ENCODE peak calls at places on chromosomes 12 and 14, in four cellular contexts. One of them, this sample, is unnamed.

GRCh38 chr12:69553626-69554248 is 31.5 kb upstream of the CCT2 start:
- DNase-seq in fibroblast of lung: peak; percentile 77
- DNase-seq in heart right ventricle: no peak
- DNase-seq in iPS DF 6.9: no peak
- DNase-seq in this sample: no peak

GRCh38 chr12:110578522-110579238 is 4.4 kb downstream of the PPTC7 start:
- DNase-seq in fibroblast of lung: no peak
- DNase-seq in heart right ventricle: no peak
- DNase-seq in iPS DF 6.9: no peak
- DNase-seq in this sample: no peak

GRCh38 chr14:33655421-33655820 is 295.5 kb downstream of the EGLN3 start:
- DNase-seq in fibroblast of lung: no peak
- DNase-seq in heart right ventricle: no peak
- DNase-seq in iPS DF 6.9: no peak
- DNase-seq in this sample: no peak

GRCh38 chr14:103684471-103684870 is 30.8 kb downstream of the XRCC3 start:
- DNase-seq in fibroblast of lung: no peak
- DNase-seq in heart right ventricle: no peak
- DNase-seq in iPS DF 6.9: no peak
- DNase-seq in this sample: no peak

GRCh38 chr14:54789166-54789565 is 113.5 kb downstream of the GCH1 start:
- DNase-seq in fibroblast of lung: no peak
- DNase-seq in heart right ventricle: no peak
- DNase-seq in iPS DF 6.9: no peak
- DNase-seq in this sample: no peak

GRCh38 chr12:115770643-115771042 is 506.9 kb downstream of the MED13L start:
- DNase-seq in fibroblast of lung: no peak
- DNase-seq in heart right ventricle: no peak
- DNase-seq in iPS DF 6.9: no peak
- DNase-seq in this sample: no peak

GRCh38 chr12:68001486-68002466 is 12.5 kb downstream of the IFNG-AS1 start:
- DNase-seq in fibroblast of lung: peak; percentile 2
- DNase-seq in heart right ventricle: no peak
- DNase-seq in iPS DF 6.9: no peak
- DNase-seq in this sample: no peak

GRCh38 chr12:96981053-96981452 is 74.0 kb downstream of the NEDD1 start:
- DNase-seq in fibroblast of lung: peak; percentile 95
- DNase-seq in heart right ventricle: no peak
- DNase-seq in iPS DF 6.9: no peak
- DNase-seq in this sample: no peak

GRCh38 chr12:55970775-55971174 is 3.1 kb upstream of the RAB5B start:
- DNase-seq in fibroblast of lung: peak; percentile 8
- DNase-seq in heart right ventricle: no peak
- DNase-seq in iPS DF 6.9: no peak
- DNase-seq in this sample: no peak

GRCh38 chr12:31745242-31745641 is 16.4 kb upstream of the AMN1 start:
- DNase-seq in fibroblast of lung: no peak
- DNase-seq in heart right ventricle: no peak
- DNase-seq in iPS DF 6.9: no peak
- DNase-seq in this sample: no peak

GRCh38 chr12:31737345-31737744 is 8.5 kb upstream of the AMN1 start:
- DNase-seq in fibroblast of lung: no peak
- DNase-seq in heart right ventricle: no peak
- DNase-seq in iPS DF 6.9: no peak
- DNase-seq in this sample: no peak

GRCh38 chr12:31740618-31741017 is 11.8 kb upstream of the AMN1 start:
- DNase-seq in fibroblast of lung: no peak
- DNase-seq in heart right ventricle: no peak
- DNase-seq in iPS DF 6.9: no peak
- DNase-seq in this sample: no peak

GRCh38 chr12:31737763-31738162 is 8.9 kb upstream of the AMN1 start:
- DNase-seq in fibroblast of lung: no peak
- DNase-seq in heart right ventricle: no peak
- DNase-seq in iPS DF 6.9: no peak
- DNase-seq in this sample: no peak

DNA sequence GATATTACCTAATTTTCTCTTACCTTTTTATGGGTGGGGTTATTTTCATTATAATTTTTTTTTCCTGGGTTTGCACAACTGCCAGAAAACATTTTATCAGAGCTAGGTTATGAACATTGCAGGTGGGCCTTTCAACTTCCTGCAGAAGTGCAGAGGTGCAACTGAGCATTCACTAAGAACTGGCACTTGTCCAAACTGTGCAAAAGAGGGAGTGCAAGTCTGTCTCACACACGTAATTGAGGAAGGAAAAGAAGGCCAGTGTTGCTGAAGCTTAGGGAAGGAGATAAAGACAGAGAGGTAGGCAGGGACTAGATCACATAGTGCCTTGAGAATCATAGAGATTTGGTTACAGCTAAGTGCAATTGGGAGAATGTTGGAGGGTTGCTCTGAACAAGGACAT is 14.1 kb upstream of the AMN1 start:
- DNase-seq in fibroblast of lung: no peak
- DNase-seq in heart right ventricle: no peak
- DNase-seq in iPS DF 6.9: no peak
- DNase-seq in this sample: no peak
- H3K9me3 ChIP-seq in fibroblast of lung: no peaks in the 10 kb centered on the region
- H3K9me3 ChIP-seq in heart right ventricle: no peaks in the 10 kb centered on the region
- H3K9me3 ChIP-seq in iPS DF 6.9: no peaks in the 10 kb centered on the region
- H3K9me3 ChIP-seq in this sample: no peaks in the 10 kb centered on the region

DNA sequence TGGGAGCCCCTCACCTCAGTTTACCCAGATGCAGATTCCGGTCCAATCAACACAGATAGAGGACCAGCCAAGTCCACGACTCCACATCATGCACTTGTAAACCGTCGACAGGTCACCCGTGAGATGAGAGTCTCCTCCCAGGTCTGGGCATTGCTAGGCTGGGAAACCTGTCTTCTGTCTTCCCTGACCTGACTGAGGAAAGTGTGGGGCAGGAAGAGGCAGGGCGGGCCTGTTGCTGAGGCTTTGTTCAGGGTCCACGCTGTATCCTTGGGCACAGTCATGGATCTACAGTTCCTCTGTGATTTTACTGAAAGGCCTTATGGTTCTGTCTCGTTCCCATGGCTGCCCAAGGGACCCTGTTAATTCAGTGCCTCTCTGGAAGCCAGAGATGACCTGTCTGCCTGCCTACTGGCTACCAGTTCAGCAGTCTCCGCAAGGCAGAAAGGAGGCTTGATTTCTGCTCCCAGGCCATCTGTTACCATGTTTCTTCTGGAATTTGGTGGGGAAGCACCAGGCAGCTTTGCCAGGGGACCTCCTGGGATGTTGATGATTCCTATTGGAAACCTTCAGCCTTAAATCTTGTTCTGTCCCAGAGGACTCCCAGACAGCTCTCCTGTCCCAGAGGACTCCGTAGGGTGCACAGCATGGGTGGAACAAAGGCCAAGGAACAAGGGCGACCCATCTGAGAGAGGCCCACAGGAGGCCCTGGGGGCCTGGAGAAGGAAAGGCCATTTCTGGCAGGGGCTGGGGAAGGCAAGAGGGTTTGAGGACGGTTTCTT is 288.5 kb upstream of the RTL1 start:
- DNase-seq in fibroblast of lung: no peak
- DNase-seq in heart right ventricle: no peak
- DNase-seq in iPS DF 6.9: no peak
- DNase-seq in this sample: no peak
- H3K9me3 ChIP-seq in fibroblast of lung: no peaks in the 10 kb centered on the region
- H3K9me3 ChIP-seq in heart right ventricle: no peaks in the 10 kb centered on the region
- H3K9me3 ChIP-seq in iPS DF 6.9: no peaks in the 10 kb centered on the region
- H3K9me3 ChIP-seq in this sample: no peaks in the 10 kb centered on the region

GRCh38 chr14:105937253-105938054 is 411.1 kb downstream of the TMEM121 start:
- DNase-seq in fibroblast of lung: no peak
- DNase-seq in heart right ventricle: no peak
- DNase-seq in iPS DF 6.9: no peak
- DNase-seq in this sample: no peak
- H3K9me3 ChIP-seq in fibroblast of lung: no peaks in the 10 kb centered on the region
- H3K9me3 ChIP-seq in heart right ventricle: peaks cover 47% of the 10 kb centered on the region
- H3K9me3 ChIP-seq in iPS DF 6.9: peaks cover 39% of the 10 kb centered on the region
- H3K9me3 ChIP-seq in this sample: no peaks in the 10 kb centered on the region

DNA sequence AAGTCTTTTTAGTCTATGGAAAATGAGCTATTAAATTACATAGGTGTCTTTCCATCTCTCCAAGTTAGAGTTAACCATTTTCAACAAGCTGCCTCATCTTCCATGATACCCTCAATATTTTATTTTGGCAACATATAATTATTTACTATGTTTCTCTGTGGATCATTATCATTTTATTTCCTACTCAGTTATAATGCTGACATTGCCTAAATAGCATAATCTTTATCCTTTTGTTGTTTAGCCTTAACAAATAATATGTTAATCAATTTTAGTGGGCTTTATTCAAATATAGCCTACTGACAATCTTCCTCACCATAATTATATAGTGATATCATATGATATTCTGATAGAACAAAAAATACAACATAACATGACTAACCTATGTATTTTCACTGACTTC is 1044.8 kb upstream of the FOXG1 start:
- DNase-seq in fibroblast of lung: no peak
- DNase-seq in heart right ventricle: no peak
- DNase-seq in iPS DF 6.9: no peak
- DNase-seq in this sample: no peak
- H3K9me3 ChIP-seq in fibroblast of lung: no peaks in the 10 kb centered on the region
- H3K9me3 ChIP-seq in heart right ventricle: no peaks in the 10 kb centered on the region
- H3K9me3 ChIP-seq in iPS DF 6.9: no peaks in the 10 kb centered on the region
- H3K9me3 ChIP-seq in this sample: no peaks in the 10 kb centered on the region

GRCh38 chr12:12331244-12331771 is 18.7 kb downstream of the MANSC1 start:
- DNase-seq in fibroblast of lung: peak; percentile 78
- DNase-seq in heart right ventricle: no peak
- DNase-seq in iPS DF 6.9: no peak
- DNase-seq in this sample: no peak

GRCh38 chr12:12333407-12333831 is 16.6 kb downstream of the MANSC1 start:
- DNase-seq in fibroblast of lung: peak; percentile 98
- DNase-seq in heart right ventricle: no peak
- DNase-seq in iPS DF 6.9: no peak
- DNase-seq in this sample: no peak

GRCh38 chr12:12334710-12335040 is 15.4 kb downstream of the MANSC1 start:
- DNase-seq in fibroblast of lung: no peak
- DNase-seq in heart right ventricle: no peak
- DNase-seq in iPS DF 6.9: no peak
- DNase-seq in this sample: no peak

GRCh38 chr12:12333980-12334709 is 15.9 kb downstream of the MANSC1 start:
- DNase-seq in fibroblast of lung: peak; percentile 49
- DNase-seq in heart right ventricle: peak; percentile 51
- DNase-seq in iPS DF 6.9: no peak
- DNase-seq in this sample: peak; percentile 55

DNA sequence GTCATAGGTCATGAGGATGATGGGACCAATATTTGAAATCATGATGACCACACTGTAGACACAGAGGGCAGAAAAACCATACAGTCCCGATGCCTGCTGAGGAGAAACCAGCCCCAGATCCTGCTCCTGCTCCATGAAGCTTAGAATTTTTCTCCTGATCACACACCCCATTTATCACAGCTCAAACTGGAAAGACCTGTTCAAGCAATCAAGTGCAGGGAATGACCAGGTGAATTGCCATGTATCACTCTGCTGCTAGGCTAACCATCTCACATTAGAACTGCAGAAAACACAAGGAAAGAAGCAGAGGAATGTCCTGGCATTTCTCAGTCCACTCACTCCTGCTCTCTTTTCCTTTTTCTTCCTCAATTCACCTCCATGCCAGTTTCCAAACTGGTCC is 18.1 kb downstream of the MANSC1 start:
- DNase-seq in fibroblast of lung: no peak
- DNase-seq in heart right ventricle: no peak
- DNase-seq in iPS DF 6.9: no peak
- DNase-seq in this sample: no peak
- H3K9me3 ChIP-seq in fibroblast of lung: no peaks in the 10 kb centered on the region
- H3K9me3 ChIP-seq in heart right ventricle: no peaks in the 10 kb centered on the region
- H3K9me3 ChIP-seq in iPS DF 6.9: no peaks in the 10 kb centered on the region
- H3K9me3 ChIP-seq in this sample: no peaks in the 10 kb centered on the region

GRCh38 chr14:47674546-47675238 is 713 bp downstream of the MDGA2 start:
- DNase-seq in fibroblast of lung: peak; percentile 6
- DNase-seq in heart right ventricle: no peak
- DNase-seq in iPS DF 6.9: no peak
- DNase-seq in this sample: no peak
- H3K9me3 ChIP-seq in fibroblast of lung: no peaks in the 10 kb centered on the region
- H3K9me3 ChIP-seq in heart right ventricle: no peaks in the 10 kb centered on the region
- H3K9me3 ChIP-seq in iPS DF 6.9: no peaks in the 10 kb centered on the region
- H3K9me3 ChIP-seq in this sample: peaks cover 2% of the 10 kb centered on the region

DNA sequence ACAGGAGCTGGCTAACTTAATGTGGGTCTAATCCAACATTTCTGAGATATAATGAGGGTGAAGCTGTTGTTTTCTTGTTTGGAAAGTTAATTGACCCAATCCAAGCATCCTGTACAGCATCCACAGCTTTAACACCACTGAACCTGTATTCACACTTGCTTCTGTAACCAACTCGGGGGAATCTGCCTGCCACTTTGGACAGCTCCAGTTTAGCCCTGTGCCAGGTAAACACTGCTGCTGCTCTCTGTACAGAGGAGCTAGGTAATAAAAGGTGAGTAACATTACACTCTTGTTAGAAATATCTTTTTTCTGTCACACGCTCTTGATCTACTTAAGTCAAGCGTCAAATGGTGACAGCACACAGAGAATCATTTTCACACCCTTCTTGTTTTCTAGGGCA is 700 bp downstream of the OR11G2 start:
- DNase-seq in fibroblast of lung: no peak
- DNase-seq in heart right ventricle: no peak
- DNase-seq in iPS DF 6.9: no peak
- DNase-seq in this sample: no peak
- H3K9me3 ChIP-seq in fibroblast of lung: no peaks in the 10 kb centered on the region
- H3K9me3 ChIP-seq in heart right ventricle: no peaks in the 10 kb centered on the region
- H3K9me3 ChIP-seq in iPS DF 6.9: peaks cover 7% of the 10 kb centered on the region
- H3K9me3 ChIP-seq in this sample: no peaks in the 10 kb centered on the region

DNA sequence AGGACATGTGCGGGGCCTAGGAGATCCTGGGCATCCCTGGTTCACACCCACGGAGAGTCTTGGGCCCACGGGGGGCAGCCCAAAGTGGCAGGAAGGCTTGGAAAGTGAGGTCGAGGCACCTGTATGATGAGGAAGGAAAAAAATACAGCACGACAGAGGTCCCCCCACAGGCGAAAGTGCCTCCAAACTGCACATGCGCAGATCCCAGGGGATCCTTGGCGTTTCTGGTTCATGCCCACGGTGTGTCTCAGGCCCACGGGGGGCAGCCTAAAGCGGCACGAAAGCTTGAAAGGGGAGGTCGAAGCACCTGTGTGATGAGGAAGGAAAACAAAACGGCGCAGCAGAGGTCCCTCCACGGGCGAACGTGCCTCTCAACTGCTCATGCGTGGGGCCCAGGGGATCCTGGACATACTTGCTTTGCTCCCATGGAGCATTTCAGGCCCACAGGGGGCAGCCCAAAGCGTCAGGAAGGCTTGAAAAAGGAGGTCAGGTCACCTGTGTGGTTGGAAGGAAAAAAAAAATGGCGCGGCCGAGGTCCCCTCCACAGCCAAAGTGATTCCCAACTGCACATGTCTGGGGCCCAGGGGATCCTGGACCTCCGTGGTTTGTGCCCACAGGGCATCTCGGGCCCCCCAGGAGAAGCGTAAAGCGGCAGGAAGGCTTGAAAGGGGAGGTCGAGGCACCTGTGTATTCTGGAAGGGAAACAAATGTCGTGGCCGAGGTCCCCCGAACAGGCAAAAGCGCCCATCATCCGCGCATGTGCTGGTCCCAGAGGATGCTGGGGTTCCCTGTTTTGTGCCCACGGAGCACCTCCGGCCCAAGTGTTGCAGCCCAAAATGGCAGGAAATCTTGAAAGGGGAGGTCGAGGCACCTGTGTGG is 582.6 kb downstream of the ALG10 start:
- DNase-seq in fibroblast of lung: no peak
- DNase-seq in heart right ventricle: no peak
- DNase-seq in iPS DF 6.9: no peak
- DNase-seq in this sample: no peak
- H3K9me3 ChIP-seq in fibroblast of lung: no peaks in the 10 kb centered on the region
- H3K9me3 ChIP-seq in heart right ventricle: peaks cover 35% of the 10 kb centered on the region
- H3K9me3 ChIP-seq in iPS DF 6.9: peaks cover 45% of the 10 kb centered on the region
- H3K9me3 ChIP-seq in this sample: peaks cover 5% of the 10 kb centered on the region